ENCODE peak calls at places on chromosomes 1 and 21, in nine cellular contexts. One of them, this sample, is unnamed.

GRCh38 chr1:26733982-26734381 is 38.2 kb downstream of the ARID1A start:
- DNase-seq in choroid plexus epithelial cell: peak; percentile 93
- DNase-seq in coronary artery: no peak
- DNase-seq in RWPE1: peak; percentile 55
- DNase-seq in spleen: no peak
- DNase-seq in body of pancreas: no peak
- DNase-seq in psoas muscle: no peak
- DNase-seq in type B pancreatic cell: no peak
- DNase-seq in A549: no peak
- DNase-seq in this sample: no peak

GRCh38 chr1:44945992-44946391 is 40.4 kb downstream of the EIF2B3 start:
- DNase-seq in choroid plexus epithelial cell: no peak
- DNase-seq in coronary artery: no peak
- DNase-seq in RWPE1: no peak
- DNase-seq in spleen: no peak
- DNase-seq in body of pancreas: no peak
- DNase-seq in psoas muscle: no peak
- DNase-seq in type B pancreatic cell: no peak
- DNase-seq in A549: no peak
- DNase-seq in this sample: no peak

GRCh38 chr1:43706598-43707190 is 642 bp upstream of the ST3GAL3 start:
- DNase-seq in choroid plexus epithelial cell: peak; percentile 26
- DNase-seq in coronary artery: no peak
- DNase-seq in RWPE1: no peak
- DNase-seq in spleen: peak; percentile 78
- DNase-seq in body of pancreas: peak; percentile 25
- DNase-seq in psoas muscle: peak; percentile 56
- DNase-seq in type B pancreatic cell: no peak
- DNase-seq in A549: peak; percentile 10
- DNase-seq in this sample: no peak

GRCh38 chr1:67159233-67159632 is 7.0 kb upstream of the IL23R start:
- DNase-seq in choroid plexus epithelial cell: no peak
- DNase-seq in coronary artery: no peak
- DNase-seq in RWPE1: no peak
- DNase-seq in spleen: no peak
- DNase-seq in body of pancreas: no peak
- DNase-seq in psoas muscle: no peak
- DNase-seq in type B pancreatic cell: no peak
- DNase-seq in A549: no peak
- DNase-seq in this sample: no peak

GRCh38 chr1:9929431-9930385 is 13.5 kb downstream of the LZIC start:
- DNase-seq in choroid plexus epithelial cell: peak; percentile 41
- DNase-seq in coronary artery: no peak
- DNase-seq in RWPE1: no peak
- DNase-seq in spleen: no peak
- DNase-seq in body of pancreas: no peak
- DNase-seq in psoas muscle: no peak
- DNase-seq in type B pancreatic cell: no peak
- DNase-seq in A549: no peak
- DNase-seq in this sample: no peak

GRCh38 chr1:18731591-18732235 is 101.1 kb downstream of the PAX7 start:
- DNase-seq in choroid plexus epithelial cell: no peak
- DNase-seq in coronary artery: no peak
- DNase-seq in RWPE1: no peak
- DNase-seq in spleen: peak; percentile 45
- DNase-seq in body of pancreas: no peak
- DNase-seq in psoas muscle: no peak
- DNase-seq in type B pancreatic cell: no peak
- DNase-seq in A549: no peak
- DNase-seq in this sample: no peak

GRCh38 chr1:153119491-153119971 is 6.2 kb upstream of the SPRR2F start:
- DNase-seq in choroid plexus epithelial cell: no peak
- DNase-seq in coronary artery: no peak
- DNase-seq in RWPE1: no peak
- DNase-seq in spleen: no peak
- DNase-seq in body of pancreas: peak; percentile 67
- DNase-seq in psoas muscle: no peak
- DNase-seq in type B pancreatic cell: no peak
- DNase-seq in A549: no peak
- DNase-seq in this sample: no peak

GRCh38 chr1:1426961-1427934 is 6.2 kb upstream of the ANKRD65 start:
- DNase-seq in choroid plexus epithelial cell: no peak
- DNase-seq in coronary artery: no peak
- DNase-seq in RWPE1: no peak
- DNase-seq in spleen: peak; percentile 59
- DNase-seq in body of pancreas: no peak
- DNase-seq in psoas muscle: no peak
- DNase-seq in type B pancreatic cell: no peak
- DNase-seq in A549: peak; percentile 0
- DNase-seq in this sample: peak; percentile 81

GRCh38 chr1:169929210-169929526 is 35.5 kb upstream of the SCYL3 start:
- DNase-seq in choroid plexus epithelial cell: no peak
- DNase-seq in coronary artery: no peak
- DNase-seq in RWPE1: no peak
- DNase-seq in spleen: no peak
- DNase-seq in body of pancreas: no peak
- DNase-seq in psoas muscle: no peak
- DNase-seq in type B pancreatic cell: no peak
- DNase-seq in A549: no peak
- DNase-seq in this sample: no peak
- TF ChIP-seq CTCF in choroid plexus epithelial cell: no peak
- TF ChIP-seq CTCF in coronary artery: no peak
- TF ChIP-seq CTCF in RWPE1: peak; percentile 44
- TF ChIP-seq CTCF in spleen: no peak
- TF ChIP-seq CTCF in body of pancreas: no peak
- TF ChIP-seq CTCF in psoas muscle: no peak
- TF ChIP-seq CTCF in type B pancreatic cell: peak; percentile 2
- TF ChIP-seq CTCF in A549: no peak
- TF ChIP-seq CTCF in this sample: no peak

DNA sequence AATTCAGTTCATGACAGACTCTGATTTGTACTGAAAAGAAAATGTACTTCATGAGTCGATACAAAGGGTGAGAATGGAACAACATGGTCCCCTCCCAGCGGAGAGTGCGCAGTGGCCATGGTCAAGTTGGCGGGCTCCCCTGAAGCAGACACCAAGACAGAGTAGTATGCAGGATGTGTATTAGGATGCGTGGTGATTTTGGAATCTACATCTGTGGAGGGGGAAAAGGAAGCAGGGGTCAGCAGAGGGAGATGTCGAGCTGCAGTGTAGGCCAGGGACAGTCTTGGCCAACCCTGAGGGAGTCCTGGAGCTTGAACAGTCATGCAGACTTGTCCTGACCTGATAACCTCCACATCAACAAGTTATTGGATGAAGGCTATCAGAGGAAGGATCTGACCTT is 481.0 kb downstream of the OMA1 start:
- DNase-seq in choroid plexus epithelial cell: no peak
- DNase-seq in coronary artery: no peak
- DNase-seq in RWPE1: no peak
- DNase-seq in spleen: no peak
- DNase-seq in body of pancreas: no peak
- DNase-seq in psoas muscle: no peak
- DNase-seq in type B pancreatic cell: no peak
- DNase-seq in A549: peak; percentile 3
- DNase-seq in this sample: no peak
- TF ChIP-seq CTCF in choroid plexus epithelial cell: no peak
- TF ChIP-seq CTCF in coronary artery: no peak
- TF ChIP-seq CTCF in RWPE1: no peak
- TF ChIP-seq CTCF in spleen: no peak
- TF ChIP-seq CTCF in body of pancreas: no peak
- TF ChIP-seq CTCF in psoas muscle: no peak
- TF ChIP-seq CTCF in type B pancreatic cell: no peak
- TF ChIP-seq CTCF in A549: no peak
- TF ChIP-seq CTCF in this sample: no peak

GRCh38 chr1:234303231-234303630 is 70.0 kb upstream of the COA6 start:
- DNase-seq in choroid plexus epithelial cell: no peak
- DNase-seq in coronary artery: no peak
- DNase-seq in RWPE1: no peak
- DNase-seq in spleen: no peak
- DNase-seq in body of pancreas: no peak
- DNase-seq in psoas muscle: no peak
- DNase-seq in type B pancreatic cell: no peak
- DNase-seq in A549: no peak
- DNase-seq in this sample: no peak

GRCh38 chr1:234296481-234296880 is 76.8 kb upstream of the COA6 start:
- DNase-seq in choroid plexus epithelial cell: no peak
- DNase-seq in coronary artery: no peak
- DNase-seq in RWPE1: no peak
- DNase-seq in spleen: no peak
- DNase-seq in body of pancreas: no peak
- DNase-seq in psoas muscle: no peak
- DNase-seq in type B pancreatic cell: no peak
- DNase-seq in A549: no peak
- DNase-seq in this sample: no peak

GRCh38 chr1:234300096-234300495 is 73.2 kb upstream of the COA6 start:
- DNase-seq in choroid plexus epithelial cell: no peak
- DNase-seq in coronary artery: no peak
- DNase-seq in RWPE1: no peak
- DNase-seq in spleen: no peak
- DNase-seq in body of pancreas: no peak
- DNase-seq in psoas muscle: no peak
- DNase-seq in type B pancreatic cell: no peak
- DNase-seq in A549: no peak
- DNase-seq in this sample: no peak

GRCh38 chr1:234297668-234298067 is 75.6 kb upstream of the COA6 start:
- DNase-seq in choroid plexus epithelial cell: no peak
- DNase-seq in coronary artery: no peak
- DNase-seq in RWPE1: no peak
- DNase-seq in spleen: no peak
- DNase-seq in body of pancreas: no peak
- DNase-seq in psoas muscle: no peak
- DNase-seq in type B pancreatic cell: no peak
- DNase-seq in A549: no peak
- DNase-seq in this sample: no peak

DNA sequence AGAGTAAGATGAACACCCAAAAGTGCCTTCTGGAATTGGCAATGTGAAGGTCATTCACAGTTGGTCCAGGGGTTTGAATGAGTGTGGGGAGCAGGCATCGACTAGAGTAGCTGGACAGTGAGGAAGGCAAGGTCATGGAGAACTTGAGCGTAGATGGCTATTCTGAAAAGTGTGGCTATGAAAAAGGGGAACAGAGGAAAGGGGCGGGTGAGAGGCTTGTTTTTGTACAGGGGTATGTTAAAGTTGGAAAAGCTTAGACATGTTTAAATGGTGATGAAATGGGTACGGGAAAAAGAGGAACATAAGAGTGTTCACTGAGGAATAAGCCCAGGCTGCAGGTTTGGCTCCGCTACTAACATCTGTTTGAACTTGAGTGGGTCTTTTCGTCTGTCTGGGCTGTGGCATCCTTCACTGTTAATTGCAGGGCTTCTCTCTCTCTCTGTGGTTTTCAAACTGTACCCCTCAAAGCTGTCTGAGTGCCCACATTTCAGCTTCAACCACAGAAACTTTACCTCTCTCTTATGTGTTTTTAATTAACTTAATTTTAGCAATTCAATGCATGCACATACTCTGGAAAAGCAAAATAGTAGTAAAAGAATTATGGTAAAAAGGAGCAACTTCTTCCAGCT is 70.8 kb upstream of the COA6 start:
- DNase-seq in choroid plexus epithelial cell: no peak
- DNase-seq in coronary artery: no peak
- DNase-seq in RWPE1: no peak
- DNase-seq in spleen: no peak
- DNase-seq in body of pancreas: no peak
- DNase-seq in psoas muscle: no peak
- DNase-seq in type B pancreatic cell: no peak
- DNase-seq in A549: no peak
- DNase-seq in this sample: no peak
- TF ChIP-seq CTCF in choroid plexus epithelial cell: no peak
- TF ChIP-seq CTCF in coronary artery: no peak
- TF ChIP-seq CTCF in RWPE1: no peak
- TF ChIP-seq CTCF in spleen: no peak
- TF ChIP-seq CTCF in body of pancreas: no peak
- TF ChIP-seq CTCF in psoas muscle: no peak
- TF ChIP-seq CTCF in type B pancreatic cell: no peak
- TF ChIP-seq CTCF in A549: no peak
- TF ChIP-seq CTCF in this sample: no peak

GRCh38 chr21:14084068-14084501 is 126.7 kb downstream of the LIPI start:
- DNase-seq in choroid plexus epithelial cell: no peak
- DNase-seq in coronary artery: no peak
- DNase-seq in RWPE1: no peak
- DNase-seq in spleen: no peak
- DNase-seq in body of pancreas: no peak
- DNase-seq in psoas muscle: no peak
- DNase-seq in type B pancreatic cell: no peak
- DNase-seq in A549: no peak
- DNase-seq in this sample: no peak

GRCh38 chr21:14078746-14079375 is 131.9 kb downstream of the LIPI start:
- DNase-seq in choroid plexus epithelial cell: no peak
- DNase-seq in coronary artery: no peak
- DNase-seq in RWPE1: no peak
- DNase-seq in spleen: no peak
- DNase-seq in body of pancreas: no peak
- DNase-seq in psoas muscle: no peak
- DNase-seq in type B pancreatic cell: no peak
- DNase-seq in A549: no peak
- DNase-seq in this sample: no peak

GRCh38 chr21:14080764-14081096 is 130.0 kb downstream of the LIPI start:
- DNase-seq in choroid plexus epithelial cell: no peak
- DNase-seq in coronary artery: no peak
- DNase-seq in RWPE1: no peak
- DNase-seq in spleen: no peak
- DNase-seq in body of pancreas: no peak
- DNase-seq in psoas muscle: no peak
- DNase-seq in type B pancreatic cell: no peak
- DNase-seq in A549: no peak
- DNase-seq in this sample: no peak

GRCh38 chr21:14076143-14076806 is 134.5 kb downstream of the LIPI start:
- DNase-seq in choroid plexus epithelial cell: no peak
- DNase-seq in coronary artery: no peak
- DNase-seq in RWPE1: no peak
- DNase-seq in spleen: no peak
- DNase-seq in body of pancreas: no peak
- DNase-seq in psoas muscle: no peak
- DNase-seq in type B pancreatic cell: no peak
- DNase-seq in A549: no peak
- DNase-seq in this sample: no peak

DNA sequence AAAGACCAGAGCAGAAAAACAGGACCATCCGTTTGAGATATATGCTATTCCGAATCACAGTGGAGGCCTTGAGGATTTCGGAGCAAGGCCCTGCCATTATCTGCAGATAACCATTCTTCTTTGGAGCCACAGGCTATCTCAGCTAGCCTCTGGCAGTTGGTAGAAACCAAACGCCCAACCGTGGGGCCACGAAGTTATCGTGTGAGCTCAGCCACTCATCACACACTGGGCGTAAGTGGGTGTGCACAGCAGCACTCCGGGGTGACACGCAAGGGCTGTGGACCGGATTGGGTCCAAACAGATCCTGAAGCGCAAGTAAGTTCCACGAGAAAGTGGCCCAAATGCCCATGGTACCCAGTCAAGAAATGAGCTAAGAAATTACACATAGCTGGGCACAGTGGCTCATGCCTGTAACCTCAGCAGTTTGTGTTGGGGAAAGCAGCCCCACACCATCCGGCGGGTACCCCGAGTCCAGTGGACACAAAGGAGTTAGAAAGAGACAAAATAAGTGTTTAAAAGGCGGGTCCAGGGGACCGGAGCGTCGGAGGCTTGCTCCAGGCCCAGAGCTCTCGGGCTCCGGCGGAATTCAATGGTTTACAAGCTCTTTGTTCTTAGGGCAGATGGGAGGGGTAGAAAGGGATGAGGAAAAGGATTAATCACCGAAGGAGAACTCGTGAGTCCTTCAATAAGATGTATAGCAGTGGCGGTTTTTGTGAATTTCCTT is 130.6 kb downstream of the LIPI start:
- DNase-seq in choroid plexus epithelial cell: no peak
- DNase-seq in coronary artery: no peak
- DNase-seq in RWPE1: no peak
- DNase-seq in spleen: no peak
- DNase-seq in body of pancreas: no peak
- DNase-seq in psoas muscle: no peak
- DNase-seq in type B pancreatic cell: no peak
- DNase-seq in A549: no peak
- DNase-seq in this sample: no peak
- TF ChIP-seq CTCF in choroid plexus epithelial cell: no peak
- TF ChIP-seq CTCF in coronary artery: no peak
- TF ChIP-seq CTCF in RWPE1: no peak
- TF ChIP-seq CTCF in spleen: no peak
- TF ChIP-seq CTCF in body of pancreas: no peak
- TF ChIP-seq CTCF in psoas muscle: no peak
- TF ChIP-seq CTCF in type B pancreatic cell: no peak
- TF ChIP-seq CTCF in A549: no peak
- TF ChIP-seq CTCF in this sample: no peak

This sample was measured in mesothelial cell of epicardium.